ENCODE peak calls at places on chromosomes 6 and 20, in nine cellular contexts. N, W, H, P, O, S, K, U and C are unnamed samples.

GRCh38 chr6:168433898-168434297 is 7.1 kb upstream of the SMOC2 start:
- DNase-seq in P (no peak), U (no peak), O (no peak), W (no peak), S (no peak), K (no peak), N (no peak), H (no peak), C (no peak)

GRCh38 chr6:109397020-109397419 is 14.8 kb upstream of the CD164 start:
- DNase-seq in O (peak; percentile 45), S (peak; percentile 44), U (no peak), H (no peak), N (no peak), K (no peak), P (no peak), W (no peak), C (no peak)

GRCh38 chr6:29531668-29532067 is 27.9 kb downstream of the UBD start:
- DNase-seq in K (no peak), H (no peak), P (no peak), W (no peak), U (peak; percentile 14), O (peak; percentile 34), S (no peak), N (no peak), C (no peak)

GRCh38 chr6:12033770-12034169 is 21.7 kb downstream of the HIVEP1 start:
- DNase-seq in S (peak; percentile 56), O (peak; percentile 95), P (no peak), W (no peak), K (no peak), H (no peak), N (no peak), U (no peak), C (no peak)

GRCh38 chr6:111842891-111843290 is 30.4 kb downstream of the FYN start:
- DNase-seq in P (no peak), W (no peak), K (no peak), O (no peak), N (no peak), U (no peak), S (peak; percentile 34), H (no peak), C (no peak)

GRCh38 chr20:44615169-44615791 is 32.9 kb downstream of the PKIG start:
- DNase-seq in K (no peak), O (no peak), H (peak; percentile 56), W (no peak), N (peak; percentile 73), S (peak; percentile 38), P (peak; percentile 25), U (no peak), C (no peak)

GRCh38 chr6:38352636-38353035 is 287.1 kb downstream of the BTBD9 start:
- DNase-seq in U (no peak), H (no peak), O (no peak), W (no peak), N (no peak), P (no peak), K (no peak), S (peak; percentile 47), C (no peak)

GRCh38 chr20:57614490-57615471 is 5.4 kb downstream of the ZBP1 start:
- DNase-seq in K (no peak), S (no peak), N (no peak), U (no peak), P (no peak), H (no peak), O (no peak), W (no peak), C (no peak)

GRCh38 chr6:80437186-80437585 is 330.7 kb downstream of the BCKDHB start:
- DNase-seq in S (peak; percentile 38), N (no peak), O (no peak), U (no peak), H (no peak), P (no peak), W (no peak), K (no peak), C (no peak)

GRCh38 chr6:149346075-149346474 is 28.6 kb downstream of the TAB2 start:
- DNase-seq in H (no peak), O (no peak), P (no peak), N (no peak), S (no peak), W (no peak), U (no peak), K (no peak), C (no peak)

GRCh38 chr6:163200299-163201093 is 214.0 kb upstream of the QKI start:
- DNase-seq in S (no peak), P (no peak), N (no peak), W (no peak), H (no peak), K (no peak), U (no peak), O (no peak), C (no peak)

GRCh38 chr20:13205848-13206434 is 15.1 kb upstream of the ISM1 start:
- DNase-seq in S (no peak), W (no peak), K (peak; percentile 9), O (peak; percentile 26), N (no peak), H (no peak), P (no peak), U (no peak), C (no peak)

GRCh38 chr20:54219751-54220426 is 12.0 kb downstream of the PFDN4 start:
- DNase-seq in U (peak; percentile 76), K (no peak), N (no peak), W (no peak), O (peak; percentile 61), H (no peak), S (peak; percentile 63), P (no peak), C (no peak)

GRCh38 chr6:116329156-116329555 is 41.6 kb upstream of the DSE start:
- DNase-seq in K (no peak), N (no peak), W (no peak), S (peak; percentile 38), U (no peak), O (no peak), H (no peak), P (no peak), C (no peak)